ENCODE peak calls at places on chromosomes 12 and 14, in nine cellular contexts. S is heart right ventricle, D is heart left ventricle, I is adrenal gland, G is prostate gland, P is thoracic aorta, E is upper lobe of right lung, F is PC-3, R is cardiac muscle cell. W is an unnamed sample. For H3K4me1 and H3K9me3, the result is how much of the 10 kb centered on the place peaks cover.

GRCh38 chr14:52885230-52885629 is 65.6 kb downstream of the FERMT2 start:
- DNase-seq in S (no peak), D (no peak), I (no peak), G (no peak), P (no peak), E (no peak), F (no peak), R (no peak), W (no peak)

GRCh38 chr12:1553987-1554982 is 40.1 kb downstream of the FBXL14 start:
- DNase-seq in S (no peak), D (no peak), I (no peak), G (no peak), P (no peak), E (peak), F (no peak), R (no peak), W (no peak)

GRCh38 chr14:73744874-73745529 is 30.8 kb upstream of the PNMA1 start:
- DNase-seq in S (no peak), D (no peak), I (no peak), G (peak), P (no peak), E (peak), F (peak), R (no peak), W (peak)

GRCh38 chr12:64893961-64894360 is 69.5 kb downstream of the TBC1D30 start:
- DNase-seq in S (no peak), D (no peak), I (no peak), G (no peak), P (no peak), E (no peak), F (peak), R (no peak), W (no peak)

GRCh38 chr14:103418508-103418818 is 33.2 kb downstream of the MARK3 start:
- DNase-seq in S (no peak), D (no peak), I (no peak), G (no peak), P (no peak), E (no peak), F (no peak), R (no peak), W (no peak)

GRCh38 chr12:100859063-100859627 is 64.6 kb downstream of the ANO4 start:
- DNase-seq in S (no peak), D (no peak), I (no peak), G (no peak), P (no peak), E (no peak), F (peak), R (no peak), W (no peak)

GRCh38 chr14:64611358-64612020 is 61.7 kb downstream of the PPP1R36 start:
- DNase-seq in S (no peak), D (no peak), I (no peak), G (peak), P (no peak), E (no peak), F (peak), R (no peak), W (no peak)

GRCh38 chr12:32598688-32599087 is 80.4 kb upstream of the DNM1L start:
- DNase-seq in S (no peak), D (no peak), I (no peak), G (no peak), P (no peak), E (no peak), F (no peak), R (no peak), W (no peak)

GRCh38 chr14:100586520-100587247 is 533 bp downstream of the BEGAIN start:
- DNase-seq in S (no peak), D (no peak), I (no peak), G (no peak), P (no peak), E (peak), F (peak), R (peak), W (peak)

GRCh38 chr12:19967001-19967400 is 401.3 kb upstream of the PDE3A start:
- DNase-seq in S (no peak), D (no peak), I (no peak), G (no peak), P (no peak), E (no peak), F (no peak), R (no peak), W (no peak)

GRCh38 chr12:80162177-80162576 is 62.8 kb downstream of the OTOGL start:
- DNase-seq in S (no peak), D (no peak), I (no peak), G (no peak), P (no peak), E (no peak), F (no peak), R (no peak), W (no peak)

GRCh38 chr12:68222336-68222735 is 3.3 kb downstream of the IL26 start:
- DNase-seq in S (no peak), D (no peak), I (no peak), G (no peak), P (no peak), E (no peak), F (peak), R (no peak), W (no peak)

DNA sequence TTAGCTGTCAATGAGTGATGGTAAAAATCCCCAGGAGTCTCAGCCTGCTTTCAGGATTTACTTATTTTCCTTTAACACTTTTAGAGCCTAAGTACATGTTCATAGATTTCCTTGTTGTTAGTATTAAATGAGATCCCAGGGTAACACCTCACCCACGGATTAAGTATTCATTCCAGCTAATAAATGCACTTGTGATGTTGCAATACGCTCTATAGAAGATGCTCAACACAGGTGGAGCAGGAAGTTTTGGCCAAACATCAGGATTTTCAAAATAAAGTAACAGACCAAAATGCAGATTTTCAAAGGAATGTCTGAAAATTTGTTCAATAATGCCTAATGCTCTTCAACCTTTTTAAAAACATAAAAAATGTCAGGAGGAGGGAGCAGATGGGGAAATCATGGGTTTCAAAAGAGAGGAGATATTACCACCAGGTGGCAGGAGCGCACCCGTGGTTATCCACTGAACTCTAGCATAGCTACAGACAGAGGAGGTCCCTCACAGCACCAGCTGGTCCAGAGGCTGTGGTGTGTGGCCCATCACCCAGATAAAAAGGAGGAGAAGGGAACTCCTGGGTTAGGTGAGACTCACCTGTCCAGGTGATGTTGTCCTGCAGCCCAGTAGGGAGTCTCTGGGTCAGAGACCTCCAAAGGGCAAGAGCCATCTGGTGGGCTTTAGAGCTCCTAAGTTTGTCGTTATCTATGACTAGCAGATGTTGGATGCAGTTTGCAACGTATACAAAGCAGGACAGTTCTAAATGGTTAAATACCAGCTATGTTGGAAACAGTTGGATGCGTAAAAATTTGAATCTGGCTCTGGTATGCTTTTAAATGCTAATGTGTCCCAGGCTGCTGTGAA is 1158.4 kb upstream of the TMEM132C start:
- DNase-seq in S (peak), D (peak), I (peak), G (peak), P (no peak), E (peak), F (peak), R (peak), W (no peak)
- TF ChIP-seq CTCF in S (peak), D (peak), I (peak), G (no peak), P (peak), E (peak), F (peak), R (peak), W (no peak)

DNA sequence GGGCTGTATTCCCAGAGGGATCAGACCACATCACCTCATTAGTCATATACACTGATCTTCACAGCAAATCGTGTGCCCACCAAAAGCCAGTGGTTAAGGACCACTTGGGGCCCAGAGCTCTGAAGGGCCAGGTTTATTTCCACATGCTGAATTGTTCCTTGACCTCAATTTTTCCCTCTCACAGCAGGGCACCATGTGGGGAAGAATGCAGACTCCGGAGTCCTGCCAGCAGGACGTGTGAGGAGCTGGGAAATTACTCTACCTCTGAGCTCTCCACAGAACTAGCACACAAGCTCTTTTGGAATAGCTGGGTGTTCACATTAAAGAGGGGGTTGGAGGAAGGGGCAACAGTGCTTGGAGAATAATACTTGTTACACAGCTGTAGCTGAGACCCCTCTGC is 57.6 kb upstream of the SEL1L start:
- DNase-seq in S (no peak), D (no peak), I (no peak), G (no peak), P (no peak), E (no peak), F (no peak), R (no peak), W (no peak)
- H3K4me1 ChIP-seq in S (under half), D (under half), I (under half), G (under half), P (under half), E (under half), F (under half), R (under half), W (under half)

DNA sequence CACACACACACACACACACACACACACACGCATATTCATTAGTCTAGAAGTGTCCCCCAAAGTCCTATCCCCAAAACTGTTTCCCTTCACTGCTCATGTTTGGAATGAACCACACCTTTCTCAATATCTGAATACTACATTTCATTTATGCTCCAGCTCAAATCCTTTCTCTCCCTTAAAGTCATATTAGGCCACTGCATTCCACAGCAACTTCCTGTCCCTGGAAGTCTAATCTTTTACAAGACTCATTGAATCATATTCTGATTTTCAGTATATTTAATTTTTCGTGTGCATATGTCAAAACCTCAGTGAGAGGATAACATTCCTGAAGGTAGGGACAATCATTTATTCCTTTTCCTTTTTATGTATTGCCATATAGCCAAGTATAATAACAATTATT is 155.6 kb upstream of the LMNTD1 start:
- DNase-seq in S (no peak), D (no peak), I (no peak), G (no peak), P (no peak), E (no peak), F (no peak), R (no peak), W (no peak)
- H3K9me3 ChIP-seq in S (under half), D (under half), I (under half), G (under half), P (under half), E (under half), F (under half), R (under half), W (under half)

DNA sequence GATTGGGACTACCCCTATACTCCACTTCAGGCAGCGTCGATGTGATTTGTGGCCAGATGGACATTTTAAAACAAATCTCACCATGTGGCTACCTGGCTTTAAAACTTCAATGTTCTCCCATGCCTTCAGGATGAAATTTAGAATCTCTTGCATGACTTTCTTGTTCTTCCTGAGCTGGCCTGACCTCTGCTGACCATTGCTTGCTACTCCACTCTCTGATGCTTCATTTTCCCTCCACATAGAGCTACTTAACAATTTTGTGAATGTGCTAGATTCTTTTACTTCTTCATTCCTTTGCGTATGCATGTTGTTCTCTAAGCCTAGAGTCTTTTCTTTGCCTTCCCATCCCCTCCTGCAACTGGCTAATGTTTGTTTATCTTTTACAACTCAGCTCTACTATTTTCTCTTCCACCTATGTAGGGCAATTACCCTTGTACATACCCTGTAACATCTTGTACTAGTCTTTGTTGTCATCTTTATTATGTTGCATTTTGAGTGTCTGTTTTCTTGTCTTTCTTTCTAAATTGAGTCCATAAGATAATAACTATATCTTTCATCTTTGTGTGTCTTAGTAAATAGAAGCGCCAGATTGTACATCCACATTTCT is 41.2 kb downstream of the YLPM1 start:
- DNase-seq in S (no peak), D (no peak), I (peak), G (no peak), P (no peak), E (no peak), F (peak), R (peak), W (no peak)
- TF ChIP-seq CTCF in S (peak), D (peak), I (peak), G (no peak), P (peak), E (peak), F (peak), R (peak), W (no peak)

GRCh38 chr12:47773062-47773857 is at the start of gene SLC48A1:
- DNase-seq in S (peak), D (peak), I (peak), G (peak), P (no peak), E (peak), F (peak), R (peak), W (peak)
- H3K4me1 ChIP-seq in S (half or more), D (half or more), I (under half), G (under half), P (under half), E (half or more), F (under half), R (under half), W (half or more)

W was measured in sigmoid colon.